ENCODE peak calls at places on chromosome 10, in seven cellular contexts. One of them, this sample, is unnamed.

GRCh38 chr10:92839191-92840085 is 8.9 kb upstream of the EXOC6 start:
- DNase-seq in HTR-8/SVneo: no peak
- DNase-seq in HuH-7: peak; percentile 64
- DNase-seq in stimulated activated CD8-positive, alpha-beta memory T cell treated with anti-CD3 and anti-CD28 coated beads, Interleukin-4, amount 100 ng/mL, for 1 hour: no peak
- DNase-seq in T-cell: peak; percentile 8
- DNase-seq in Kasumi-1: peak; percentile 83
- DNase-seq in T-helper 2 cell: no peak
- DNase-seq in this sample: no peak

GRCh38 chr10:14466256-14466655 is 135.5 kb upstream of the FRMD4A start:
- DNase-seq in HTR-8/SVneo: no peak
- DNase-seq in HuH-7: no peak
- DNase-seq in stimulated activated CD8-positive, alpha-beta memory T cell treated with anti-CD3 and anti-CD28 coated beads, Interleukin-4, amount 100 ng/mL, for 1 hour: no peak
- DNase-seq in T-cell: no peak
- DNase-seq in Kasumi-1: no peak
- DNase-seq in T-helper 2 cell: no peak
- DNase-seq in this sample: no peak

GRCh38 chr10:75246506-75246905 is 10.7 kb upstream of the COMTD1 start:
- DNase-seq in HTR-8/SVneo: no peak
- DNase-seq in HuH-7: no peak
- DNase-seq in stimulated activated CD8-positive, alpha-beta memory T cell treated with anti-CD3 and anti-CD28 coated beads, Interleukin-4, amount 100 ng/mL, for 1 hour: no peak
- DNase-seq in T-cell: no peak
- DNase-seq in Kasumi-1: no peak
- DNase-seq in T-helper 2 cell: no peak
- DNase-seq in this sample: no peak

GRCh38 chr10:665579-666091 is 23.8 kb downstream of the DIP2C start:
- DNase-seq in HTR-8/SVneo: no peak
- DNase-seq in HuH-7: no peak
- DNase-seq in stimulated activated CD8-positive, alpha-beta memory T cell treated with anti-CD3 and anti-CD28 coated beads, Interleukin-4, amount 100 ng/mL, for 1 hour: no peak
- DNase-seq in T-cell: no peak
- DNase-seq in Kasumi-1: no peak
- DNase-seq in T-helper 2 cell: no peak
- DNase-seq in this sample: no peak

GRCh38 chr10:57694956-57695605 is 572.6 kb downstream of the IPMK start:
- DNase-seq in HTR-8/SVneo: no peak
- DNase-seq in HuH-7: no peak
- DNase-seq in stimulated activated CD8-positive, alpha-beta memory T cell treated with anti-CD3 and anti-CD28 coated beads, Interleukin-4, amount 100 ng/mL, for 1 hour: no peak
- DNase-seq in T-cell: no peak
- DNase-seq in Kasumi-1: no peak
- DNase-seq in T-helper 2 cell: no peak
- DNase-seq in this sample: no peak

GRCh38 chr10:70551971-70552422 is 50.5 kb downstream of the PRF1 start:
- DNase-seq in HTR-8/SVneo: no peak
- DNase-seq in HuH-7: peak; percentile 28
- DNase-seq in stimulated activated CD8-positive, alpha-beta memory T cell treated with anti-CD3 and anti-CD28 coated beads, Interleukin-4, amount 100 ng/mL, for 1 hour: no peak
- DNase-seq in T-cell: no peak
- DNase-seq in Kasumi-1: no peak
- DNase-seq in T-helper 2 cell: no peak
- DNase-seq in this sample: no peak

GRCh38 chr10:131553121-131553520 is 241.6 kb upstream of the TCERG1L start:
- DNase-seq in HTR-8/SVneo: no peak
- DNase-seq in HuH-7: no peak
- DNase-seq in stimulated activated CD8-positive, alpha-beta memory T cell treated with anti-CD3 and anti-CD28 coated beads, Interleukin-4, amount 100 ng/mL, for 1 hour: no peak
- DNase-seq in T-cell: no peak
- DNase-seq in Kasumi-1: no peak
- DNase-seq in T-helper 2 cell: no peak
- DNase-seq in this sample: no peak

GRCh38 chr10:23643396-23643795 is 204.5 kb downstream of the OTUD1 start:
- DNase-seq in HTR-8/SVneo: no peak
- DNase-seq in HuH-7: no peak
- DNase-seq in stimulated activated CD8-positive, alpha-beta memory T cell treated with anti-CD3 and anti-CD28 coated beads, Interleukin-4, amount 100 ng/mL, for 1 hour: no peak
- DNase-seq in T-cell: no peak
- DNase-seq in Kasumi-1: peak; percentile 100
- DNase-seq in T-helper 2 cell: no peak
- DNase-seq in this sample: no peak

GRCh38 chr10:95759233-95759826 is 3.4 kb downstream of the ENTPD1 start:
- DNase-seq in HTR-8/SVneo: no peak
- DNase-seq in HuH-7: no peak
- DNase-seq in stimulated activated CD8-positive, alpha-beta memory T cell treated with anti-CD3 and anti-CD28 coated beads, Interleukin-4, amount 100 ng/mL, for 1 hour: no peak
- DNase-seq in T-cell: no peak
- DNase-seq in Kasumi-1: no peak
- DNase-seq in T-helper 2 cell: no peak
- DNase-seq in this sample: no peak

GRCh38 chr10:14220026-14220425 is 110.7 kb downstream of the FRMD4A start:
- DNase-seq in HTR-8/SVneo: no peak
- DNase-seq in HuH-7: no peak
- DNase-seq in stimulated activated CD8-positive, alpha-beta memory T cell treated with anti-CD3 and anti-CD28 coated beads, Interleukin-4, amount 100 ng/mL, for 1 hour: no peak
- DNase-seq in T-cell: no peak
- DNase-seq in Kasumi-1: no peak
- DNase-seq in T-helper 2 cell: no peak
- DNase-seq in this sample: no peak

GRCh38 chr10:125396651-125397050 is 236.3 kb upstream of the CTBP2 start:
- DNase-seq in HTR-8/SVneo: no peak
- DNase-seq in HuH-7: no peak
- DNase-seq in stimulated activated CD8-positive, alpha-beta memory T cell treated with anti-CD3 and anti-CD28 coated beads, Interleukin-4, amount 100 ng/mL, for 1 hour: no peak
- DNase-seq in T-cell: no peak
- DNase-seq in Kasumi-1: no peak
- DNase-seq in T-helper 2 cell: no peak
- DNase-seq in this sample: no peak

GRCh38 chr10:123269017-123269552 is 114.9 kb downstream of the BUB3 start:
- DNase-seq in HTR-8/SVneo: no peak
- DNase-seq in HuH-7: no peak
- DNase-seq in stimulated activated CD8-positive, alpha-beta memory T cell treated with anti-CD3 and anti-CD28 coated beads, Interleukin-4, amount 100 ng/mL, for 1 hour: no peak
- DNase-seq in T-cell: no peak
- DNase-seq in Kasumi-1: no peak
- DNase-seq in T-helper 2 cell: no peak
- DNase-seq in this sample: no peak

GRCh38 chr10:64070241-64070640 is 549.0 kb downstream of the REEP3 start:
- DNase-seq in HTR-8/SVneo: no peak
- DNase-seq in HuH-7: no peak
- DNase-seq in stimulated activated CD8-positive, alpha-beta memory T cell treated with anti-CD3 and anti-CD28 coated beads, Interleukin-4, amount 100 ng/mL, for 1 hour: no peak
- DNase-seq in T-cell: no peak
- DNase-seq in Kasumi-1: no peak
- DNase-seq in T-helper 2 cell: no peak
- DNase-seq in this sample: no peak

GRCh38 chr10:100167521-100168312 is 18.1 kb downstream of the ERLIN1 start:
- DNase-seq in HTR-8/SVneo: no peak
- DNase-seq in HuH-7: no peak
- DNase-seq in stimulated activated CD8-positive, alpha-beta memory T cell treated with anti-CD3 and anti-CD28 coated beads, Interleukin-4, amount 100 ng/mL, for 1 hour: no peak
- DNase-seq in T-cell: no peak
- DNase-seq in Kasumi-1: no peak
- DNase-seq in T-helper 2 cell: no peak
- DNase-seq in this sample: no peak

GRCh38 chr10:109214916-109215740 is 708.2 kb downstream of the XPNPEP1 start:
- DNase-seq in HTR-8/SVneo: no peak
- DNase-seq in HuH-7: no peak
- DNase-seq in stimulated activated CD8-positive, alpha-beta memory T cell treated with anti-CD3 and anti-CD28 coated beads, Interleukin-4, amount 100 ng/mL, for 1 hour: no peak
- DNase-seq in T-cell: no peak
- DNase-seq in Kasumi-1: no peak
- DNase-seq in T-helper 2 cell: no peak
- DNase-seq in this sample: no peak

GRCh38 chr10:61701055-61701705 is 38.5 kb downstream of the CABCOCO1 start:
- DNase-seq in HTR-8/SVneo: no peak
- DNase-seq in HuH-7: no peak
- DNase-seq in stimulated activated CD8-positive, alpha-beta memory T cell treated with anti-CD3 and anti-CD28 coated beads, Interleukin-4, amount 100 ng/mL, for 1 hour: no peak
- DNase-seq in T-cell: no peak
- DNase-seq in Kasumi-1: no peak
- DNase-seq in T-helper 2 cell: no peak
- DNase-seq in this sample: no peak

GRCh38 chr10:47367646-47368045 is 16.4 kb downstream of the ZNF488 start:
- DNase-seq in HTR-8/SVneo: no peak
- DNase-seq in HuH-7: no peak
- DNase-seq in stimulated activated CD8-positive, alpha-beta memory T cell treated with anti-CD3 and anti-CD28 coated beads, Interleukin-4, amount 100 ng/mL, for 1 hour: no peak
- DNase-seq in T-cell: no peak
- DNase-seq in Kasumi-1: no peak
- DNase-seq in T-helper 2 cell: no peak
- DNase-seq in this sample: no peak

GRCh38 chr10:132648072-132648855 is 110.7 kb downstream of the INPP5A start:
- DNase-seq in HTR-8/SVneo: no peak
- DNase-seq in HuH-7: no peak
- DNase-seq in stimulated activated CD8-positive, alpha-beta memory T cell treated with anti-CD3 and anti-CD28 coated beads, Interleukin-4, amount 100 ng/mL, for 1 hour: no peak
- DNase-seq in T-cell: no peak
- DNase-seq in Kasumi-1: no peak
- DNase-seq in T-helper 2 cell: no peak
- DNase-seq in this sample: no peak

GRCh38 chr10:98833550-98833949 is 386.8 kb upstream of the HPS1 start:
- DNase-seq in HTR-8/SVneo: no peak
- DNase-seq in HuH-7: no peak
- DNase-seq in stimulated activated CD8-positive, alpha-beta memory T cell treated with anti-CD3 and anti-CD28 coated beads, Interleukin-4, amount 100 ng/mL, for 1 hour: no peak
- DNase-seq in T-cell: no peak
- DNase-seq in Kasumi-1: no peak
- DNase-seq in T-helper 2 cell: no peak
- DNase-seq in this sample: no peak

GRCh38 chr10:124588736-124589451 is 127.3 kb downstream of the LHPP start:
- DNase-seq in HTR-8/SVneo: peak; percentile 35
- DNase-seq in HuH-7: peak; percentile 77
- DNase-seq in stimulated activated CD8-positive, alpha-beta memory T cell treated with anti-CD3 and anti-CD28 coated beads, Interleukin-4, amount 100 ng/mL, for 1 hour: no peak
- DNase-seq in T-cell: no peak
- DNase-seq in Kasumi-1: no peak
- DNase-seq in T-helper 2 cell: no peak
- DNase-seq in this sample: no peak

GRCh38 chr10:70982443-70982842 is 94.1 kb upstream of the PCBD1 start:
- DNase-seq in HTR-8/SVneo: no peak
- DNase-seq in HuH-7: no peak
- DNase-seq in stimulated activated CD8-positive, alpha-beta memory T cell treated with anti-CD3 and anti-CD28 coated beads, Interleukin-4, amount 100 ng/mL, for 1 hour: no peak
- DNase-seq in T-cell: no peak
- DNase-seq in Kasumi-1: no peak
- DNase-seq in T-helper 2 cell: no peak
- DNase-seq in this sample: no peak

GRCh38 chr10:4249841-4250496 is 465.0 kb upstream of the KLF6 start:
- DNase-seq in HTR-8/SVneo: no peak
- DNase-seq in HuH-7: no peak
- DNase-seq in stimulated activated CD8-positive, alpha-beta memory T cell treated with anti-CD3 and anti-CD28 coated beads, Interleukin-4, amount 100 ng/mL, for 1 hour: no peak
- DNase-seq in T-cell: no peak
- DNase-seq in Kasumi-1: no peak
- DNase-seq in T-helper 2 cell: no peak
- DNase-seq in this sample: no peak

GRCh38 chr10:75408911-75409885 is 7.6 kb upstream of the ZNF503 start:
- DNase-seq in HTR-8/SVneo: peak; percentile 77
- DNase-seq in HuH-7: peak; percentile 68
- DNase-seq in stimulated activated CD8-positive, alpha-beta memory T cell treated with anti-CD3 and anti-CD28 coated beads, Interleukin-4, amount 100 ng/mL, for 1 hour: no peak
- DNase-seq in T-cell: no peak
- DNase-seq in Kasumi-1: peak; percentile 88
- DNase-seq in T-helper 2 cell: no peak
- DNase-seq in this sample: no peak

GRCh38 chr10:133258066-133258817 is 18.4 kb downstream of the ADAM8 start:
- DNase-seq in HTR-8/SVneo: no peak
- DNase-seq in HuH-7: peak; percentile 50
- DNase-seq in stimulated activated CD8-positive, alpha-beta memory T cell treated with anti-CD3 and anti-CD28 coated beads, Interleukin-4, amount 100 ng/mL, for 1 hour: no peak
- DNase-seq in T-cell: no peak
- DNase-seq in Kasumi-1: no peak
- DNase-seq in T-helper 2 cell: no peak
- DNase-seq in this sample: no peak

GRCh38 chr10:71548494-71548846 is 151.8 kb downstream of the CDH23 start:
- DNase-seq in HTR-8/SVneo: no peak
- DNase-seq in HuH-7: no peak
- DNase-seq in stimulated activated CD8-positive, alpha-beta memory T cell treated with anti-CD3 and anti-CD28 coated beads, Interleukin-4, amount 100 ng/mL, for 1 hour: no peak
- DNase-seq in T-cell: no peak
- DNase-seq in Kasumi-1: peak; percentile 98
- DNase-seq in T-helper 2 cell: no peak
- DNase-seq in this sample: no peak

GRCh38 chr10:22911067-22911466 is 16.8 kb upstream of the ARMC3 start:
- DNase-seq in HTR-8/SVneo: no peak
- DNase-seq in HuH-7: no peak
- DNase-seq in stimulated activated CD8-positive, alpha-beta memory T cell treated with anti-CD3 and anti-CD28 coated beads, Interleukin-4, amount 100 ng/mL, for 1 hour: no peak
- DNase-seq in T-cell: no peak
- DNase-seq in Kasumi-1: no peak
- DNase-seq in T-helper 2 cell: no peak
- DNase-seq in this sample: no peak